ENCODE peak calls at places on chromosomes 4 and X, in five cellular contexts. One of them, this sample, is unnamed. For H3K4me1, the result is how much of the 10 kb centered on the place peaks cover.

GRCh38 chr4:141046255-141046654 is 87.0 kb downstream of the RNF150 start:
- DNase-seq in thoracic aorta: no peak
- DNase-seq in tibial nerve: no peak
- DNase-seq in CD4-positive, alpha-beta memory T cell: no peak
- DNase-seq in tibial artery: no peak
- DNase-seq in this sample: peak

GRCh38 chrX:43958529-43958928 is 14.7 kb downstream of the NDP start:
- DNase-seq in tibial nerve: peak
- DNase-seq in tibial artery: no peak
- DNase-seq in thoracic aorta: no peak
- DNase-seq in CD4-positive, alpha-beta memory T cell: peak
- DNase-seq in this sample: peak

GRCh38 chr4:7226464-7226863 is 34.1 kb downstream of the SORCS2 start:
- DNase-seq in CD4-positive, alpha-beta memory T cell: no peak
- DNase-seq in thoracic aorta: no peak
- DNase-seq in tibial artery: no peak
- DNase-seq in tibial nerve: no peak
- DNase-seq in this sample: no peak

GRCh38 chrX:70998402-70999027 is 67.6 kb upstream of the SLC7A3 start:
- DNase-seq in CD4-positive, alpha-beta memory T cell: peak
- DNase-seq in thoracic aorta: no peak
- DNase-seq in tibial nerve: peak
- DNase-seq in tibial artery: peak
- DNase-seq in this sample: peak

GRCh38 chr4:79209822-79210635 is 115.8 kb downstream of the NAA11 start:
- DNase-seq in tibial nerve: no peak
- DNase-seq in thoracic aorta: no peak
- DNase-seq in CD4-positive, alpha-beta memory T cell: no peak
- DNase-seq in tibial artery: no peak
- DNase-seq in this sample: no peak

GRCh38 chr4:88159137-88159725 is 792 bp upstream of the ABCG2 start:
- DNase-seq in thoracic aorta: no peak
- DNase-seq in tibial nerve: no peak
- DNase-seq in tibial artery: no peak
- DNase-seq in CD4-positive, alpha-beta memory T cell: no peak
- DNase-seq in this sample: no peak

GRCh38 chr4:145480257-145480656 is 1.4 kb upstream of the SMAD1 start:
- DNase-seq in thoracic aorta: no peak
- DNase-seq in CD4-positive, alpha-beta memory T cell: no peak
- DNase-seq in tibial nerve: no peak
- DNase-seq in tibial artery: no peak
- DNase-seq in this sample: no peak

GRCh38 chr4:186765138-186765537 is 41.5 kb upstream of the FAT1 start:
- DNase-seq in CD4-positive, alpha-beta memory T cell: no peak
- DNase-seq in tibial artery: peak
- DNase-seq in tibial nerve: peak
- DNase-seq in thoracic aorta: no peak
- DNase-seq in this sample: peak

GRCh38 chr4:184807797-184808718 is 17.7 kb downstream of the ACSL1 start:
- DNase-seq in tibial nerve: no peak
- DNase-seq in CD4-positive, alpha-beta memory T cell: no peak
- DNase-seq in thoracic aorta: no peak
- DNase-seq in tibial artery: no peak
- DNase-seq in this sample: peak
- H3K4me1 ChIP-seq in tibial nerve: under half
- H3K4me1 ChIP-seq in CD4-positive, alpha-beta memory T cell: under half
- H3K4me1 ChIP-seq in thoracic aorta: half or more
- H3K4me1 ChIP-seq in tibial artery: under half
- H3K4me1 ChIP-seq in this sample: under half

GRCh38 chr4:82031386-82031785 is 342.4 kb downstream of the HNRNPD start:
- DNase-seq in tibial artery: no peak
- DNase-seq in tibial nerve: no peak
- DNase-seq in thoracic aorta: no peak
- DNase-seq in CD4-positive, alpha-beta memory T cell: no peak
- DNase-seq in this sample: no peak
- H3K4me1 ChIP-seq in tibial artery: under half
- H3K4me1 ChIP-seq in tibial nerve: under half
- H3K4me1 ChIP-seq in thoracic aorta: under half
- H3K4me1 ChIP-seq in CD4-positive, alpha-beta memory T cell: under half
- H3K4me1 ChIP-seq in this sample: under half

GRCh38 chr4:56512166-56512565 is 6.6 kb downstream of the ARL9 start:
- DNase-seq in tibial artery: no peak
- DNase-seq in CD4-positive, alpha-beta memory T cell: no peak
- DNase-seq in thoracic aorta: no peak
- DNase-seq in tibial nerve: no peak
- DNase-seq in this sample: no peak
- H3K4me1 ChIP-seq in tibial artery: under half
- H3K4me1 ChIP-seq in CD4-positive, alpha-beta memory T cell: under half
- H3K4me1 ChIP-seq in thoracic aorta: under half
- H3K4me1 ChIP-seq in tibial nerve: under half
- H3K4me1 ChIP-seq in this sample: under half

GRCh38 chr4:100166297-100167034 is 23.8 kb downstream of the DDIT4L start:
- DNase-seq in CD4-positive, alpha-beta memory T cell: no peak
- DNase-seq in tibial artery: no peak
- DNase-seq in tibial nerve: no peak
- DNase-seq in thoracic aorta: no peak
- DNase-seq in this sample: no peak
- H3K4me1 ChIP-seq in CD4-positive, alpha-beta memory T cell: under half
- H3K4me1 ChIP-seq in tibial artery: under half
- H3K4me1 ChIP-seq in tibial nerve: under half
- H3K4me1 ChIP-seq in thoracic aorta: under half
- H3K4me1 ChIP-seq in this sample: under half

DNA sequence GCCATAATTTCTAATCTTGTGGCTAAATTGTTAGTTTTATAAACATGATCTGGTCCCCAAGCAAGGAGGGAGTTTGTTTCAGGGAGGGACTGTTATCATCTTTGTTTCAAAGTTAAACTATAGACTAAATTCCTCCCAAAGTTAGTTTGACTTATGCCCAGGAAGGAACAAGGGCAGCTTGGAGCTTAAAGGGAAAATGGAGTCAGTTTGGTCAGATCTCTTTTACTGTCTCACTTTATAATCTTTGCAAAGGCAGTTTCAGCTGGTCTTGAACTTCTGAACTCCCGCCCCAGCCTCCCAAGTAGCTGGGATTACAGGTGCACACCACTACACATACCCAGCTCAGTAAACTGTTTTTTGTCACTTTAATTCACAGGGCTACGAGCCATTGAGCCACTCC is 214.7 kb downstream of the ZNF674 start:
- DNase-seq in tibial artery: no peak
- DNase-seq in CD4-positive, alpha-beta memory T cell: no peak
- DNase-seq in tibial nerve: no peak
- DNase-seq in thoracic aorta: no peak
- DNase-seq in this sample: no peak
- H3K4me1 ChIP-seq in tibial artery: under half
- H3K4me1 ChIP-seq in CD4-positive, alpha-beta memory T cell: under half
- H3K4me1 ChIP-seq in tibial nerve: under half
- H3K4me1 ChIP-seq in thoracic aorta: under half
- H3K4me1 ChIP-seq in this sample: under half

DNA sequence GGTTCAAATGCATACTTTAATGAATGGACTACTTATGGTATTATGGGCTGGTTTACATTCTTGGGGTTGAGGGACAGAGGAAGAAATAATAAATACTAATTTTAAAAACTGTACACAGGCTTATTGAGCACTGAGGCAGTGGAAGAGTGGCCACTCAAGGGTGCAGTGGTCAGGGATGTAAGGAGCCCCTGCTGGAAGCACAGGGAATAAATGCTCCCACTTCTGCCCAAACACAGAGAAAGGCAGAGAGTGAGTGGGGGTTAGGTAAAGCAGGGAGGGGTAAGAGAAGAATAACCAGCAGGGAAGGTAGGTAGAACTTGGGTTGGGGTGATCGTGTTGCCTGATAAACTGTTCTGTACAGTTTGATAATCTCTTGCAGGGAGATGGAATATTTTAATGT is 60.0 kb downstream of the GAB1 start:
- DNase-seq in tibial nerve: no peak
- DNase-seq in CD4-positive, alpha-beta memory T cell: no peak
- DNase-seq in tibial artery: no peak
- DNase-seq in thoracic aorta: no peak
- DNase-seq in this sample: no peak
- H3K4me1 ChIP-seq in tibial nerve: under half
- H3K4me1 ChIP-seq in CD4-positive, alpha-beta memory T cell: under half
- H3K4me1 ChIP-seq in tibial artery: half or more
- H3K4me1 ChIP-seq in thoracic aorta: half or more
- H3K4me1 ChIP-seq in this sample: under half